ENCODE peak calls at places on chromosomes 6 and 20, in seven cellular contexts. J is AG04449, C is ovary, I is upper lobe of right lung, X is tibial nerve, V is cardiac fibroblast, G is pancreas. H is an unnamed sample.

GRCh38 chr6:34248727-34249468 is at the start of gene SMIM29:
- DNase-seq in I (peak), X (peak), J (peak), C (peak), V (peak), G (peak), H (peak)

GRCh38 chr6:143018955-143019354 is 41.7 kb upstream of the AIG1 start:
- DNase-seq in I (no peak), V (peak), X (no peak), J (no peak), G (no peak), C (no peak), H (no peak)

GRCh38 chr20:41223112-41223511 is 85.8 kb downstream of the PLCG1 start:
- DNase-seq in I (no peak), X (no peak), G (no peak), J (no peak), C (no peak), V (peak), H (peak)

GRCh38 chr6:109475625-109476024 is 7.4 kb downstream of the ZBTB24 start:
- DNase-seq in X (no peak), I (no peak), C (no peak), J (no peak), G (no peak), V (no peak), H (no peak)

GRCh38 chr6:41781302-41781711 is 725 bp downstream of the PRICKLE4 start:
- DNase-seq in X (no peak), V (no peak), G (peak), J (no peak), C (no peak), I (peak), H (no peak)

GRCh38 chr6:8736046-8736877 is 300.9 kb upstream of the SLC35B3 start:
- DNase-seq in J (no peak), V (no peak), X (no peak), G (no peak), I (no peak), C (no peak), H (no peak)

GRCh38 chr20:36855241-36855657 is 20.7 kb upstream of the TLDC2 start:
- DNase-seq in G (no peak), X (no peak), V (no peak), J (no peak), I (no peak), C (no peak), H (no peak)

GRCh38 chr6:120005292-120005976 is 655.9 kb upstream of the MAN1A1 start:
- DNase-seq in C (no peak), J (no peak), I (no peak), X (no peak), G (no peak), V (peak), H (no peak)

GRCh38 chr6:135451617-135452190 is 45.8 kb downstream of the AHI1 start:
- DNase-seq in G (no peak), J (no peak), V (peak), I (no peak), X (no peak), C (no peak), H (peak)

GRCh38 chr6:47836639-47837038 is 54.8 kb downstream of the OPN5 start:
- DNase-seq in J (no peak), I (no peak), V (no peak), C (no peak), X (no peak), G (no peak), H (no peak)

GRCh38 chr20:44218441-44218840 is 7.9 kb upstream of the OSER1 start:
- DNase-seq in X (no peak), I (no peak), V (no peak), G (no peak), J (no peak), C (no peak), H (no peak)

GRCh38 chr6:5681480-5681879 is 325.2 kb downstream of the NRN1 start:
- DNase-seq in I (no peak), C (no peak), V (peak), J (no peak), X (no peak), G (no peak), H (no peak)

GRCh38 chr6:26349964-26350857 is 14.8 kb upstream of the BTN3A2 start:
- DNase-seq in I (no peak), G (no peak), J (no peak), C (peak), X (no peak), V (no peak), H (no peak)

GRCh38 chr6:90286884-90287488 is 9.7 kb downstream of the BACH2 start:
- DNase-seq in J (no peak), V (peak), X (no peak), G (no peak), I (no peak), C (no peak), H (peak)

GRCh38 chr20:25047766-25048165 is 10.2 kb downstream of the ACSS1 start:
- DNase-seq in V (no peak), C (no peak), X (peak), G (peak), I (peak), J (no peak), H (no peak)

GRCh38 chr20:33415948-33416347 is 14.6 kb upstream of the CDK5RAP1 start:
- DNase-seq in X (no peak), I (no peak), J (no peak), V (peak), G (no peak), C (peak), H (peak)

GRCh38 chr20:13022401-13023170 is 13.8 kb downstream of the SPTLC3 start:
- DNase-seq in C (no peak), G (no peak), V (peak), I (no peak), X (no peak), J (no peak), H (peak)

GRCh38 chr6:168383062-168383854 is 57.7 kb upstream of the SMOC2 start:
- DNase-seq in I (no peak), X (no peak), V (no peak), C (no peak), G (no peak), J (no peak), H (no peak)

GRCh38 chr6:75283907-75284284 is 696 bp downstream of the TMEM30A start:
- DNase-seq in C (no peak), J (no peak), X (no peak), G (no peak), I (no peak), V (no peak), H (no peak)

GRCh38 chr6:23659125-23659524 is 466.9 kb upstream of the NRSN1 start:
- DNase-seq in G (no peak), X (no peak), I (no peak), V (peak), C (no peak), J (no peak), H (peak)

GRCh38 chr6:39778581-39779270 is 13.4 kb upstream of the DAAM2 start:
- DNase-seq in V (no peak), J (peak), C (no peak), G (no peak), I (no peak), X (no peak), H (no peak)

GRCh38 chr20:62168890-62169435 is 13.9 kb upstream of the MTG2 start:
- DNase-seq in J (no peak), I (no peak), G (peak), X (no peak), C (no peak), V (no peak), H (no peak)

GRCh38 chr6:54074109-54074508 is 37.1 kb upstream of the MLIP start:
- DNase-seq in J (no peak), C (no peak), G (no peak), V (no peak), I (no peak), X (no peak), H (no peak)

GRCh38 chr6:166999145-166999844 is at the start of gene CEP43:
- DNase-seq in X (peak), C (peak), G (peak), I (peak), V (peak), J (no peak), H (peak)
- TF ChIP-seq CTCF in X (no peak), C (peak), G (no peak), I (peak), V (no peak), J (no peak), H (no peak)

GRCh38 chr6:29751480-29751879 is 28.2 kb downstream of the HLA-F start:
- DNase-seq in J (no peak), G (no peak), C (no peak), I (no peak), X (no peak), V (no peak), H (no peak)
- H3K4me3 ChIP-seq in J (no peak), G (no peak), C (peak), I (peak), X (no peak), V (no peak), H (no peak)

GRCh38 chr6:155415953-155416352 is 39.7 kb downstream of the NOX3 start:
- DNase-seq in I (no peak), V (no peak), X (no peak), C (no peak), G (no peak), J (no peak), H (no peak)
- TF ChIP-seq CTCF in I (no peak), V (no peak), X (no peak), C (no peak), G (no peak), J (no peak), H (no peak)

DNA sequence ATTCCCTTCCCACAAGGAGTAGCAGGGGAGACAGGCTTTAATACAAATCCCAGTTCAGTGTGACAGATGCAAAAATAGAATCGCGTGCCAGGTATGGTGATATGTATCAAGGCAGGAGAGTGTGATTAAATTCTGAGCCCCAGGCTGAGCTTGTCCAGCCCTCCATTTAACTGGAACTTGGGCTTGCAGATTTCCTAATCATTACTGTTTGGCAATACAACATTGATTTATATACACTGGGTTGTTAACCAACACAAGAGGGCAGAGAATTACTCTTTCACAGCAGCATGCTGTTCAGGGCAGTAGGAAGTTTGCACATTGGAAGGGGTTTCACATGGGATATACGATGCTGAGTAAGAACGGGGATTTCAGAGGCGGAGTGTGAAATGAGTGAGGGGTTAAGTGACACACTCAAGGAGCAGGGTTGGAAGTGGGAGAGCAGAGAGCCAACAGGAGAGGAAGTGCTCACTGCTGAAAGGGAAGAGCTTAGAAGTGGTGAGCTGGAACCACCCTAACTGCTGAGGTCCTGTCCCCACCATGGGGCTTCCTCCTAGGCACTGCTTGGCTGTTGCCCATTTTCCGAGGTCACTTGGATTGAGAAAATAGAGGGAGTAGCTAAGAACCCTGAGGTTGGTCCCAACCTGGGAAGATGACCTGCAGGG is 70.9 kb upstream of the ATXN1 start:
- DNase-seq in J (no peak), V (no peak), C (no peak), X (no peak), I (no peak), G (no peak), H (no peak)
- H3K4me3 ChIP-seq in J (no peak), V (no peak), C (no peak), X (no peak), I (no peak), G (no peak), H (no peak)

GRCh38 chr6:3235486-3235885 is 8.0 kb upstream of the TUBB2B start:
- DNase-seq in V (no peak), X (no peak), J (no peak), G (no peak), I (no peak), C (no peak), H (no peak)

GRCh38 chr6:3235969-3236368 is 8.5 kb upstream of the TUBB2B start:
- DNase-seq in I (no peak), X (no peak), G (no peak), V (no peak), J (no peak), C (no peak), H (no peak)

GRCh38 chr6:3239110-3239830 is 11.8 kb upstream of the TUBB2B start:
- DNase-seq in G (no peak), I (no peak), J (no peak), V (no peak), X (no peak), C (no peak), H (no peak)

GRCh38 chr6:3240595-3240994 is 13.1 kb upstream of the TUBB2B start:
- DNase-seq in G (no peak), V (no peak), J (no peak), C (no peak), X (no peak), I (no peak), H (no peak)

DNA sequence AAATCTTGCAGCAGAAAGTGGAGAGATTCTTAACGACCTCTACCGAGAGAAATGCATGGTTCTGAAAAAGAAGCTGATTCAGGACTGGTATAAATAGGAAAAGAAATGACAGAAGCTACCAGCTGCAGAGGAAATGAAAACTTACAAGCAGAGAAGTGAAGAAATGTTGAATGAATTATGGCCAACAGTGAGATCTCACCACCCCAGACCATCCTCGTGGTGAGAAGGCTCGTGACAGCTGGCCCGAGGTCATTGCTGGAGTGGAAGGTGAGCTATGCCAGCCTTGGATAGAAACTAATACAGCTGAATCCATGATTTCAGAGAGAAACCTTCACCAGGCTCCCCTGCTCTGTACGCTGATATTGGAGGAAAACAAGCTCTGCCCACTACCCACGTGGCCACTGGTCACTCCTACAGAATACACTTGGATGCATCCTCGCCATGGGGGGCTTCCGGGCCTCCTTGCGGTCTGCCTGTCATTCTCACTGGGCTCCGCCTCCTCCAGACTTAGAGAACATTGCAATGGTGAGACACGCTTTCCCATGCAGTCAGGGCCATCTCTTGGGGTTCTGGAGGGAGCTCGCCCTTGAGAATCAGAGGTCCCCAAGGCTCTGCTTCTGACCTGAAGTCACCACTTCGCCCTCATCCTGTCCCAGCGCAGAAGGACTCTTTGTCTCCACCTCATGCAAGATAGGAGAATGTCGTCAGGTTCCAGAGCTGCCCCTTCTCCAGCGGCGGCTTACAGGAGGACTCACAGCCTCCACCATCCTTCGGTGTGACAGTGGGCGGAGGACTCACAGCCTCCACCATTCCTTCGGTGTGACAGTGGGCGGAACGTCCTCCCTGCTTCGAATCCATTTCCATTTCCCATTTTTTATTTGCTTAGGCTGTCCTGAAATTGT is 10.6 kb upstream of the TUBB2B start:
- DNase-seq in V (no peak), X (no peak), C (no peak), J (no peak), I (no peak), G (no peak), H (no peak)
- TF ChIP-seq CTCF in V (no peak), X (no peak), C (no peak), J (no peak), I (no peak), G (no peak), H (no peak)

GRCh38 chr20:5128886-5129285 is 2.1 kb downstream of the CDS2 start:
- DNase-seq in J (no peak), V (no peak), C (no peak), G (no peak), X (no peak), I (no peak), H (no peak)
- H3K4me3 ChIP-seq in J (no peak), V (no peak), C (no peak), G (no peak), X (no peak), I (no peak), H (no peak)

DNA sequence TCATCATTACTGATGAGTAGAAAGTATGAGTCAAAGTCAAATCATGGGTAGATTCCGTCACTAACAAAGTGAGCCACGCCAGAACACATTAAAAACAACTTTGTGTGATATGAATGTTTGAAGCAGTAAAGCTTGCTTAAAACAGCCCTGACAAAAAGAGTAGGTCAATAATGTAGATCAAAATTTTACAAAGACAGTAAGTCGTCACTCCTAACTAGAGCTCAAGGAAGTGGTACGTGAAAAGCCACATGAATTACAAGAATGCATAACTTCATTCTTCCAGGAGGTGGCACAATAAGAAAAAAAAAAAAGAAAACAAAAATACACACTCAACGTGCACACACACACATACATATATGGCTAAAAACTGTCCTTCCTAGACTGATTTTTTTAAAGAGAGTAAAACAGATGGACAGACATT is 69.9 kb downstream of the HACE1 start:
- DNase-seq in C (no peak), J (peak), G (no peak), I (no peak), X (no peak), V (peak), H (peak)
- TF ChIP-seq CTCF in C (no peak), J (no peak), G (peak), I (peak), X (no peak), V (peak), H (no peak)

GRCh38 chr6:130776287-130776925 is 50.8 kb upstream of the SMLR1 start:
- DNase-seq in G (no peak), I (no peak), C (no peak), X (no peak), J (no peak), V (no peak), H (no peak)
- H3K4me3 ChIP-seq in G (no peak), I (no peak), C (no peak), X (no peak), J (no peak), V (no peak), H (no peak)

GRCh38 chr6:131061771-131062160 is 1.3 kb downstream of the EPB41L2 start:
- DNase-seq in G (no peak), V (peak), I (no peak), J (no peak), C (no peak), X (no peak), H (no peak)

GRCh38 chr6:131061041-131061770 is 1.8 kb downstream of the EPB41L2 start:
- DNase-seq in C (no peak), G (no peak), V (peak), I (no peak), X (no peak), J (no peak), H (peak)

GRCh38 chr6:131063764-131064272 is 773 bp upstream of the EPB41L2 start:
- DNase-seq in G (no peak), V (no peak), X (no peak), J (no peak), I (no peak), C (no peak), H (no peak)

GRCh38 chr6:131062245-131063027 is 609 bp downstream of the EPB41L2 start:
- DNase-seq in X (no peak), V (peak), J (no peak), C (peak), I (peak), G (peak), H (no peak)

GRCh38 chr6:131063028-131063763 is at the start of gene EPB41L2:
- DNase-seq in V (peak), X (peak), G (peak), C (peak), J (no peak), I (peak), H (peak)
- TF ChIP-seq CTCF in V (peak), X (peak), G (peak), C (peak), J (peak), I (peak), H (no peak)

DNA sequence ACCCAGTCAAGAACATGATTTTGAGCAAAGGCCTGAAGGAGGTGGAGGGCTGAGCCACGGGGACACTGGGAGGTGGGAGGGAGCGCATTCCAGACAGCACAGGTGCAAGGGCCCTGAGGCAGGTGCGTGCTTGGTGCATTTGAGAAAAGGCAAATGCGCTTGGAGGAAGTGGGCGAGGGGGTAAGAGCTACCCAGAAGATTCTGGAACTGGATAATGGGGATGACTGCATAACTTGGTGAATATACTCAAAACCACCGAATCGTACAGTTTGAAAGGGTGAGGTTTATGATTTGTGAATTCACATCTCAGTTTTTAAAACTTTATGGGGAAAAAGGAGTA is 9.8 kb downstream of the PREX1 start:
- DNase-seq in J (no peak), G (no peak), X (no peak), I (no peak), C (no peak), V (no peak), H (no peak)
- H3K4me3 ChIP-seq in J (no peak), G (no peak), X (no peak), I (no peak), C (no peak), V (no peak), H (no peak)